ENCODE peak calls at places on chromosomes 1 and 21, in five cellular contexts. I is cardiac muscle cell, A is BE2C, H is HCT116, F is ovary. D is an unnamed sample.
A peak's percentile ranks its signal among the peaks of the same experiment; 100 is the strongest.

GRCh38 chr1:42258218-42258617 is 76.8 kb downstream of the FOXJ3 start:
- DNase-seq in I (no peak), A (no peak), H (no peak), F (no peak), D (no peak)

GRCh38 chr1:63935148-63935547 is 161.3 kb downstream of the ROR1 start:
- DNase-seq in I (no peak), A (no peak), H (no peak), F (no peak), D (no peak)

GRCh38 chr1:101748077-101748476 is 248.6 kb downstream of the OLFM3 start:
- DNase-seq in I (no peak), A (peak; percentile 45), H (no peak), F (no peak), D (no peak)

GRCh38 chr1:112317140-112317539 is 78.9 kb upstream of the CTTNBP2NL start:
- DNase-seq in I (peak; percentile 16), A (no peak), H (no peak), F (no peak), D (no peak)

GRCh38 chr1:224781800-224782199 is 147.7 kb upstream of the DNAH14 start:
- DNase-seq in I (no peak), A (no peak), H (no peak), F (no peak), D (no peak)

GRCh38 chr1:53512807-53513755 is 53.9 kb downstream of the DMRTB1 start:
- DNase-seq in I (no peak), A (no peak), H (no peak), F (no peak), D (no peak)

GRCh38 chr1:77371396-77371795 is 89.6 kb downstream of the AK5 start:
- DNase-seq in I (no peak), A (no peak), H (no peak), F (no peak), D (no peak)

GRCh38 chr1:184152944-184153343 is 101.4 kb downstream of the TSEN15 start:
- DNase-seq in I (no peak), A (no peak), H (no peak), F (no peak), D (no peak)

DNA sequence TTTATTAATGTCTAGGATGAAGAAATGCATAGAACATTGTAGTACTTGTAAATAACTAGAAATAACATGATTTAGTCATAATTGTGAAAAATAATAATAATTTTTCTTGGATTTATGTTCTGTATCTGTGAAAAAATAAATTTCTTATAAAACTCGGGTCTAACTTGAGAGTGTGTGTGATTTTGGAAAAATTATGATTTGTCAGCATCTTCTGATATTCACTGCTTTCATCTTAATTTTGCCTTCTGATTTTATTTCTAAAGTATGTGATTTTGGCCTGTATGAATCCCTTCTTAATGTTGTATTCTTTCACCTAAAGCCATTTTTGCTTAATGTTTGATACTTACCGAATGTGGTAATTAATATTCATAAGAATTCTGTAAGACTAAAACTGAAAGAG is 14.3 kb downstream of the IFI44 start:
- DNase-seq in I (no peak), A (no peak), H (no peak), F (no peak), D (no peak)
- H3K4me3 ChIP-seq in I (no peak overlapping the region), A (no peak overlapping the region), H (no peak overlapping the region), F (no peak overlapping the region), D (no peak overlapping the region)

GRCh38 chr1:160401487-160401805 is 1.1 kb downstream of the VANGL2 start:
- DNase-seq in I (no peak), A (no peak), H (no peak), F (no peak), D (no peak)
- H3K4me3 ChIP-seq in I (peak overlapping the region; percentile 79), A (peak overlapping the region; percentile 79), H (no peak overlapping the region), F (peak overlapping the region; percentile 84), D (no peak overlapping the region)

DNA sequence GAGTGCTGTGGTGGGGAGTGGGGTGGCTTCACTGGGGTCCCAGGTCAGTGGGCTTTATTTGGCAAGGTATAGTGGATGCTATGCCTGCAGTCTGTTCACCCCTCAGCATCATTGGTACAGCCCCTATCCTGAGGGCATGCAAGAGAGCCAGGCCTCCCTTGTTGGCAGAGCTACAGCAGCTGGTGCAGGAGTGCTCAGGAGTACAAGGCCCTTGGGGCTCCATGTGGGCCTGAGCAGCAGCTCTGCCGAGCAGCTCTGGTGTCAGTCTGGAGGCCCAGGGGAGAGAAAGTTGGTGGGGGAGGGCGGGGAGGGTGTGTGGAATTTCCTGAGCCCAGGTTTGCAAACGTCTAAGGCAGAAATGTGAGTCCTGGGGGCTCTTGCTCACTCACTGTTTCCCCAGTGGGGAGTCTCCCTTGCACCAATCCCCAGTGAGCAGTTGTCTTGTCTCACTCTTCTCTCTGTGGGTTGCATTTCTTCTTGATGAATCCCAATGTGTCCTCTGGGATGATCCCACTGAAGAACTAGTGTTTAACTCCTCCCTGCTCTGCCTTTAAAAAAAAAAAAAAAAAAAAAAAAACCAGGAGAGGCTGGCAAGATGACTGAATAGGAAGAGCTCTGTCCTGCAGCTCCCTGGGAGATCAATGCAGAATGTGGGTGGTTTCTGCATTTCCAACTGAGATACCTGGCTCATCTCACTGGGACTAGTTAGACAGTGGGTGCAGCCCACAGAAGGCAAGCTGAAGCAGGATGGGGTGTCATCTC is 39.5 kb upstream of the CYP4X1 start:
- DNase-seq in I (no peak), A (no peak), H (no peak), F (no peak), D (no peak)
- H3K4me3 ChIP-seq in I (no peak overlapping the region), A (no peak overlapping the region), H (no peak overlapping the region), F (no peak overlapping the region), D (no peak overlapping the region)

GRCh38 chr1:232625319-232625868 is 4.5 kb downstream of the SIPA1L2 start:
- DNase-seq in I (no peak), A (no peak), H (no peak), F (no peak), D (no peak)
- H3K4me3 ChIP-seq in I (no peak overlapping the region), A (no peak overlapping the region), H (no peak overlapping the region), F (no peak overlapping the region), D (no peak overlapping the region)

GRCh38 chr1:7783826-7784491 is at the start of gene PER3:
- DNase-seq in I (peak; percentile 99), A (peak; percentile 94), H (peak; percentile 81), F (peak; percentile 97), D (peak; percentile 85)

GRCh38 chr1:7783178-7783711 is 846 bp upstream of the PER3 start:
- DNase-seq in I (peak; percentile 69), A (peak; percentile 72), H (no peak), F (peak; percentile 73), D (no peak)

GRCh38 chr1:7785108-7785507 is 1.0 kb downstream of the PER3 start:
- DNase-seq in I (no peak), A (no peak), H (no peak), F (no peak), D (no peak)

GRCh38 chr1:7786785-7787184 is 2.7 kb downstream of the PER3 start:
- DNase-seq in I (no peak), A (no peak), H (no peak), F (no peak), D (no peak)

DNA sequence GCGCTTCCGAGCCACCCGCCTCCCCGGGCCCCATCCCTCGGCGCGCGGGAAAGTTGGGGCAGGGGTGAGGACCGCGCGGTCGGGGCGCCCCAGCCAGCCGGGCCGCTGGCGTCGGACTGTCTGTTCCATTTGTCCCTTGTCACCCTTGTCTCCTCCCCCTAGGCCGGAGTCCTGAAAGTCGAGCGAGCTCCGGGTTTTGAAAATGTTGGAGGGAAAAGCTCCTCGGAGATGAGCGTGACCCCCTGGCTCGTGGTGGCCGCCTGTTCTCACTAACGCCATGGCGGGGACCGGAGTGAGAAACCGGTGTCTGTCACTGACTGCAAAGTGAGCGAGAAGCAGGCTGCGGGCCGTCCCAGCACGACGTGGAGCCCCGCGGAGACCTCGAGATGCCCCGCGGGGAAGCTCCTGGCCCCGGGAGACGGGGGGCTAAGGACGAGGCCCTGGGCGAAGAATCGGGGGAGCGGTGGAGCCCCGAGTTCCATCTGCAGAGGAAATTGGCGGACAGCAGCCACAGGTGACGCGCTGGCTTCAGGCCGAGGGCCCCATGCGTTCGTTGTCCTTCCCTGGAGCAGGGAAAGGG is 491 bp downstream of the PER3 start:
- DNase-seq in I (peak; percentile 2), A (no peak), H (no peak), F (peak; percentile 44), D (no peak)
- H3K4me3 ChIP-seq in I (peak overlapping the region; percentile 22), A (no peak overlapping the region), H (no peak overlapping the region), F (peak overlapping the region; percentile 62), D (peak overlapping the region; percentile 82)

DNA sequence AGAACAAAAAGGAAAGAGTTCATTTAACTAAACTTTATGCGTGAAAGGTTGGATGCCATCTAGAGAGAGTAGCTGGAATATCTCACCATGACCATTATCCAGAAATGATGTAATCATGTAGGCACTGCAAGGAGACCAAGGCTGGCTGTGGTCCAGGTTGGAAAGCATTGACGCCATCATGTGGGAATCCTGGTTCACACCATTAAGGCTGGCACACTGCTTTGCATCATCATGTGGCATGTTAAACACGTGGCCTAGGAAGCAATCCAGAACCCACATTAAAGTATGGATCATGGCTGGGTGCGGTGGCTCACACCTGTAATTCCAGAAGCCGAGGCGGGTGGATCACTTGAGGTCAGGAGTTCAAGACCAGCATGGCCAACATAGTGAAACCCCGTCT is 4.3 kb downstream of the ADAMTS1 start:
- DNase-seq in I (peak; percentile 87), A (peak; percentile 81), H (no peak), F (peak; percentile 67), D (peak; percentile 56)
- H3K4me3 ChIP-seq in I (peak overlapping the region; percentile 97), A (peak overlapping the region; percentile 14), H (no peak overlapping the region), F (peak overlapping the region; percentile 87), D (peak overlapping the region; percentile 87)

GRCh38 chr1:82225407-82226197 is 424.9 kb downstream of the ADGRL2 start:
- DNase-seq in I (peak; percentile 77), A (no peak), H (no peak), F (no peak), D (no peak)

GRCh38 chr1:82223091-82223490 is 422.4 kb downstream of the ADGRL2 start:
- DNase-seq in I (no peak), A (no peak), H (no peak), F (no peak), D (no peak)

GRCh38 chr1:82227286-82227685 is 426.6 kb downstream of the ADGRL2 start:
- DNase-seq in I (no peak), A (no peak), H (no peak), F (no peak), D (no peak)

GRCh38 chr1:82227696-82228095 is 427.0 kb downstream of the ADGRL2 start:
- DNase-seq in I (peak; percentile 80), A (no peak), H (no peak), F (no peak), D (no peak)

DNA sequence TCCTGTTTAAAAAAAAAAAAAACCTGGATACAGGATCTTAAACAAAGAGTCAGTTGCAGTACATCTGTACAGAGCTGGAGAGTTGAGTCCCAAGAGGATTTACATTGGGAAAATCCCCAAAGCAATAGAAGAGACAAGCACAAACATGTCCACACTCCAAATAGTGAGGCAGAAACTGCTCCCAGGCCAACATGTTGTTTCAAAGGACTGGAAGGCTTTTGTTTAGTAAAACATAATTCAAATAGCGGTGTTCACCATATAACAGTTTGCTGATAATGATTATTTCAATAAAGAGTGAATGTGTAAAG is 425.4 kb downstream of the ADGRL2 start:
- DNase-seq in I (peak; percentile 60), A (no peak), H (no peak), F (no peak), D (no peak)
- H3K4me3 ChIP-seq in I (no peak overlapping the region), A (no peak overlapping the region), H (no peak overlapping the region), F (no peak overlapping the region), D (no peak overlapping the region)

D was measured in thoracic aorta.